ENCODE peak calls at places on chromosomes 3 and 15, in seven cellular contexts. J is frontal cortex; K is fibroblast of mammary gland; N is activated CD4-positive, alpha-beta T cell treated with anti-CD3 and anti-CD28 coated beads, Interleukin-2, amount 50 U/mL, for 48 hours; F is AG04450; G is activated T-helper 1 cell treated with anti-CD3 and anti-CD28 coated beads, Interleukin-12 subunit alpha, Interleukin-12 subunit beta, Interleukin-2, Interleukin-4 antibody, amounts not matched to agents 30 ng/mL and 10 ng/mL and 1 ng/mL, durations not matched to agents 14 hours and 24 hours and 36 hours; T is stimulated activated CD4-positive, alpha-beta T cell treated with anti-CD3 and anti-CD28 coated beads, Interleukin-12 subunit alpha, Interleukin-12 subunit beta, amount 100 ng/mL, for 4 hours. X is an unnamed sample.

GRCh38 chr3:13414040-13414729 is 5.9 kb downstream of the NUP210 start:
- DNase-seq in J (no peak), T (peak), K (no peak), G (peak), F (no peak), N (peak), X (peak)

GRCh38 chr3:112061152-112061551 is 25.0 kb upstream of the C3orf52 start:
- DNase-seq in J (no peak), T (no peak), F (no peak), G (no peak), K (peak), N (no peak), X (no peak)

GRCh38 chr15:31364301-31365031 is 37.8 kb downstream of the KLF13 start:
- DNase-seq in N (no peak), F (no peak), T (no peak), G (no peak), K (no peak), J (no peak), X (peak)

GRCh38 chr3:21188459-21188858 is 562.6 kb downstream of the ZNF385D start:
- DNase-seq in J (no peak), K (no peak), T (no peak), G (no peak), N (no peak), F (no peak), X (no peak)

GRCh38 chr3:58586776-58587192 is 9.6 kb upstream of the FAM107A start:
- DNase-seq in N (no peak), G (no peak), T (no peak), K (no peak), F (no peak), J (no peak), X (no peak)

GRCh38 chr3:15303728-15304127 is 28.7 kb downstream of the SH3BP5 start:
- DNase-seq in N (no peak), J (no peak), K (no peak), T (no peak), G (no peak), F (no peak), X (no peak)

GRCh38 chr3:147773236-147773635 is 364.1 kb downstream of the ZIC1 start:
- DNase-seq in K (no peak), J (no peak), T (no peak), F (no peak), N (no peak), G (no peak), X (no peak)

GRCh38 chr3:25176999-25177398 is 251.1 kb upstream of the RARB start:
- DNase-seq in G (no peak), J (no peak), F (no peak), K (no peak), T (no peak), N (no peak), X (no peak)

GRCh38 chr15:50824507-50824906 is 59.0 kb upstream of the SPPL2A start:
- DNase-seq in G (no peak), F (no peak), J (no peak), K (no peak), T (no peak), N (no peak), X (no peak)

GRCh38 chr15:77179541-77179998 is 108.7 kb upstream of the TSPAN3 start:
- DNase-seq in N (no peak), K (no peak), F (no peak), G (peak), J (no peak), T (no peak), X (no peak)